ENCODE peak calls at places on chromosomes 3 and 15, in nine cellular contexts. I, K, O, R, M, F, B, E and S are unnamed samples.

GRCh38 chr3:39220551-39221530 is 28.4 kb upstream of the XIRP1 start:
- DNase-seq in I (no peak), K (no peak), O (no peak), R (no peak), M (no peak), F (no peak), B (no peak), E (no peak), S (no peak)

GRCh38 chr15:37885651-37886050 is 48.8 kb upstream of the TMCO5A start:
- DNase-seq in I (no peak), K (no peak), O (no peak), R (no peak), M (no peak), F (no peak), B (no peak), E (no peak), S (no peak)

GRCh38 chr3:55169161-55169560 is 241.3 kb upstream of the LRTM1 start:
- DNase-seq in I (no peak), K (no peak), O (no peak), R (no peak), M (no peak), F (no peak), B (no peak), E (no peak), S (no peak)

GRCh38 chr15:45088801-45089711 is 24.9 kb downstream of the DUOX2 start:
- DNase-seq in I (peak; percentile 57), K (peak; percentile 69), O (no peak), R (no peak), M (no peak), F (no peak), B (no peak), E (no peak), S (no peak)

GRCh38 chr3:72996121-72996472 is 514 bp upstream of the PPP4R2 start:
- DNase-seq in I (no peak), K (no peak), O (no peak), R (no peak), M (no peak), F (peak; percentile 54), B (no peak), E (no peak), S (peak; percentile 17)

GRCh38 chr15:25175033-25175788 is 220.4 kb downstream of the SNRPN start:
- DNase-seq in I (no peak), K (no peak), O (peak; percentile 7), R (no peak), M (peak; percentile 40), F (peak; percentile 24), B (no peak), E (no peak), S (no peak)

GRCh38 chr3:171801738-171802600 is 8.3 kb downstream of the PLD1 start:
- DNase-seq in I (no peak), K (no peak), O (no peak), R (no peak), M (no peak), F (no peak), B (no peak), E (no peak), S (no peak)

GRCh38 chr3:4029135-4029534 is 229.9 kb downstream of the LRRN1 start:
- DNase-seq in I (no peak), K (no peak), O (no peak), R (no peak), M (peak; percentile 74), F (peak; percentile 82), B (no peak), E (no peak), S (no peak)

GRCh38 chr3:47908744-47909143 is 105.8 kb downstream of the DHX30 start:
- DNase-seq in I (no peak), K (no peak), O (no peak), R (no peak), M (no peak), F (no peak), B (no peak), E (no peak), S (no peak)